ENCODE peak calls at places on chromosome 7, in seven cellular contexts. O is adrenal gland, X is H7, L is HCT116, V is tibial nerve, B is NCI-H187, D is mucosa of gallbladder. E is an unnamed sample.

GRCh38 chr7:90692947-90693346 is 96.8 kb downstream of the CDK14 start:
- DNase-seq in O (no peak), X (no peak), L (no peak), V (no peak), B (no peak), D (no peak), E (no peak)

GRCh38 chr7:102122026-102122425 is 164.6 kb upstream of the SH2B2 start:
- DNase-seq in O (no peak), X (no peak), L (no peak), V (no peak), B (no peak), D (no peak), E (peak)

GRCh38 chr7:73995330-73995729 is 32.6 kb upstream of the ELN start:
- DNase-seq in O (no peak), X (no peak), L (no peak), V (no peak), B (no peak), D (no peak), E (no peak)

GRCh38 chr7:16649196-16649595 is 3.2 kb downstream of the BZW2 start:
- DNase-seq in O (no peak), X (no peak), L (no peak), V (no peak), B (no peak), D (no peak), E (peak)

GRCh38 chr7:97001656-97002554 is 3.4 kb upstream of the DLX6 start:
- DNase-seq in O (no peak), X (peak), L (no peak), V (no peak), B (no peak), D (no peak), E (no peak)

GRCh38 chr7:138865843-138866242 is 67.8 kb upstream of the ATP6V0A4 start:
- DNase-seq in O (no peak), X (peak), L (no peak), V (no peak), B (no peak), D (no peak), E (no peak)

GRCh38 chr7:99102361-99102760 is 41.5 kb downstream of the SMURF1 start:
- DNase-seq in O (no peak), X (no peak), L (no peak), V (no peak), B (no peak), D (no peak), E (peak)

GRCh38 chr7:158811461-158811860 is 17.8 kb downstream of the ESYT2 start:
- DNase-seq in O (peak), X (no peak), L (no peak), V (no peak), B (no peak), D (no peak), E (no peak)

GRCh38 chr7:102471791-102472125 is 7.0 kb downstream of the POLR2J start:
- DNase-seq in O (peak), X (no peak), L (no peak), V (no peak), B (no peak), D (no peak), E (no peak)

GRCh38 chr7:37311282-37311868 is 137.3 kb downstream of the ELMO1 start:
- DNase-seq in O (peak), X (no peak), L (no peak), V (no peak), B (no peak), D (peak), E (peak)

GRCh38 chr7:54906963-54907362 is 111.9 kb upstream of the EGFR start:
- DNase-seq in O (no peak), X (no peak), L (no peak), V (no peak), B (no peak), D (no peak), E (no peak)